ENCODE peak calls at places on chromosomes 11 and 22, in nine cellular contexts. C is neural progenitor cell, D is SK-N-SH, T is fibroblast of lung, S is H9, F is GM23338, J is PC-3, N is HCT116, K is endothelial cell of umbilical vein. I is an unnamed sample. For H3K4me1, the result is how much of the 10 kb centered on the place peaks cover.

GRCh38 chr11:789951-790350 is at the start of gene CEND1:
- DNase-seq in S (no peak), N (no peak), T (peak), K (no peak), F (peak), D (peak), C (peak), J (no peak), I (peak)

GRCh38 chr22:17554814-17555213 is 8.5 kb upstream of the SLC25A18 start:
- DNase-seq in J (no peak), F (no peak), N (no peak), S (no peak), T (no peak), K (no peak), D (no peak), C (no peak), I (no peak)

GRCh38 chr11:850777-851762 is 8.4 kb downstream of the TSPAN4 start:
- DNase-seq in N (no peak), S (peak), J (no peak), C (peak), F (peak), K (no peak), D (peak), T (no peak), I (peak)

GRCh38 chr11:60853469-60853950 is 2.2 kb downstream of the PTGDR2 start:
- DNase-seq in C (no peak), D (no peak), T (no peak), F (no peak), N (no peak), J (no peak), S (no peak), K (no peak), I (peak)

GRCh38 chr11:9320047-9320446 is 5.7 kb upstream of the TMEM41B start:
- DNase-seq in N (no peak), F (no peak), K (no peak), S (no peak), C (no peak), D (no peak), J (peak), T (peak), I (peak)

GRCh38 chr22:19193879-19194278 is 15.3 kb upstream of the SLC25A1 start:
- DNase-seq in F (no peak), K (no peak), D (no peak), N (no peak), T (no peak), S (no peak), C (no peak), J (no peak), I (no peak)

GRCh38 chr22:23068832-23069385 is 1.4 kb upstream of the GNAZ start:
- DNase-seq in D (no peak), T (no peak), N (no peak), F (no peak), K (no peak), C (no peak), S (peak), J (no peak), I (peak)

GRCh38 chr11:46392421-46393230 is 1.1 kb upstream of the CHRM4 start:
- DNase-seq in F (peak), N (no peak), C (peak), S (peak), J (peak), T (peak), D (peak), K (peak), I (peak)

GRCh38 chr22:35430897-35431322 is 31.0 kb downstream of the MCM5 start:
- DNase-seq in C (peak), N (peak), D (peak), K (peak), J (peak), T (peak), F (peak), S (peak), I (peak)

GRCh38 chr11:116517077-116517476 is 255.7 kb downstream of the BUD13 start:
- DNase-seq in J (no peak), S (peak), D (no peak), N (no peak), C (no peak), F (no peak), T (no peak), K (no peak), I (no peak)

GRCh38 chr11:2399488-2400068 is 972 bp upstream of the TSSC4 start:
- DNase-seq in T (no peak), F (peak), S (peak), C (peak), D (no peak), K (no peak), J (no peak), N (no peak), I (peak)

GRCh38 chr11:3666023-3666530 is 5.1 kb downstream of the CHRNA10 start:
- DNase-seq in N (no peak), F (no peak), C (no peak), T (no peak), K (no peak), D (no peak), S (no peak), J (no peak), I (peak)

GRCh38 chr11:47177229-47177845 is 658 bp upstream of the ARFGAP2 start:
- DNase-seq in D (peak), J (peak), C (peak), T (peak), F (peak), K (peak), S (peak), N (peak), I (peak)

GRCh38 chr11:21411597-21411996 is 742.2 kb downstream of the NELL1 start:
- DNase-seq in K (no peak), C (no peak), N (no peak), D (no peak), F (no peak), T (no peak), J (no peak), S (no peak), I (no peak)

GRCh38 chr11:97703815-97704214 is 1314.0 kb downstream of the JRKL start:
- DNase-seq in C (no peak), S (no peak), T (no peak), N (no peak), F (no peak), D (no peak), J (no peak), K (no peak), I (no peak)

GRCh38 chr22:21816787-21817496 is 50.5 kb downstream of the MAPK1 start:
- DNase-seq in K (peak), D (peak), F (no peak), T (peak), J (peak), C (no peak), S (no peak), N (no peak), I (peak)

GRCh38 chr11:70913715-70914231 is 338.6 kb downstream of the SHANK2 start:
- DNase-seq in S (no peak), C (peak), J (no peak), D (no peak), T (no peak), K (no peak), N (no peak), F (peak), I (no peak)

GRCh38 chr11:36264011-36264410 is 25.2 kb downstream of the COMMD9 start:
- DNase-seq in K (no peak), C (no peak), S (no peak), J (no peak), T (no peak), F (no peak), D (no peak), N (no peak), I (peak)

GRCh38 chr11:36254739-36255138 is 34.5 kb downstream of the COMMD9 start:
- DNase-seq in N (no peak), K (peak), C (no peak), T (peak), J (peak), S (no peak), D (no peak), F (no peak), I (no peak)

GRCh38 chr11:36257351-36257750 is 31.9 kb downstream of the COMMD9 start:
- DNase-seq in N (no peak), C (no peak), F (no peak), K (peak), S (no peak), T (no peak), J (no peak), D (no peak), I (no peak)

GRCh38 chr11:36261094-36261493 is 28.1 kb downstream of the COMMD9 start:
- DNase-seq in K (no peak), T (no peak), N (no peak), F (no peak), S (no peak), J (no peak), D (no peak), C (no peak), I (no peak)

DNA sequence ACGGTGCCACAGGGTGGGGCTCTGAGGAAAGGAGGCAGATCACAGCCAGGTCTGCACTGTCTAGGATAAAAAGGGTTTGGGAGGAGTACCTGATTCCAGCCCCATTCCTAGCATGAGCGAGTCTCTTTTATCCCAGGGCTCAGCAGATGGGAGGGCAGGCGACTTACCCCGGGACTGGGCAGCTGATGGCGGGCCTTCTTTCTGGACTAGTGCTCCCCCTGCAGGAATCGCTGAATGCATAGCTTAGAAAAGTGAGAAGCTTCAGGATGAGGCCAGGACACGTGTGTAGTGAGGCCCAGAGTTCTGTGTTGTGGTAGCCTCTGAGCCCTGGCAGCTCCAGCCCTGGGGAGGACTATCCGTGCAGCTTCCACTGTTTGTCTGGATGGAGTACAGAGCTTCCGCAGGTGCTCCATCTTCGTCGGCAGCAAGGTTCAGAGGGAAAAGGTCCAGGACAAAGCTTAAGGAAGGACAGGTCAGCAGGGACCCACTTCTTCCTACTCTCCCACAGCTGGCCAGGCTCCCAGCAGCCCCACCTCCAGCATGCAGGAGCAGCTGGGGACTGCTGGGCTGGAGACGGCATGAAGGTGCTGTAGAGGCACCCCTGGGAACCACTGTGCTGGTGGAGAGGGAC is 30.4 kb downstream of the COMMD9 start:
- DNase-seq in S (peak), D (peak), K (peak), J (peak), F (peak), N (peak), C (peak), T (peak), I (peak)
- H2AFZ ChIP-seq in S (no peak), D (no peak), K (no peak), J (no peak), F (peak), N (no peak), C (no peak), T (no peak), I (no peak)

DNA sequence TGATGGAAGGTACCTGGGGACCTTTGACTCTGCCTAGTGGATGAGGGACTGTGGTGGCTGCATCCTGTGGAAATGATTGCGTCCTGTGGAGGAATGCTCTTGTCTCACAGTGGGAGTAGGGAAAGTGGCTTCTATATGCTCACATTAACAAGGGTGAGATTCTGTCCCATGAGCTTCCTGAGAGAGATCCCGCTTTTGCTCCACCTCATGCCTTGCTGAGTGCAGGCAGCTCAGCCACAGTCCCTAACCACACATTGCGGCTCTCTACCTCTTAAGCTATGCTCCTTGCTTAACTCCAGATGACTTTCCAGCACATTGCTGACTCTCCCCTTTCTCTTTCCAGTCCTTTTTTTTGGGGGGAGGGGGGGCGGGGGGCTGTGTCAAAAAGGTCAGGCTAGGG is 45.0 kb downstream of the TEAD1 start:
- DNase-seq in N (no peak), C (peak), F (peak), S (no peak), D (no peak), T (peak), J (no peak), K (no peak), I (no peak)
- H3K4me1 ChIP-seq in N (half or more), C (half or more), F (half or more), S (under half), D (half or more), T (under half), J (under half), K (under half), I (under half)

DNA sequence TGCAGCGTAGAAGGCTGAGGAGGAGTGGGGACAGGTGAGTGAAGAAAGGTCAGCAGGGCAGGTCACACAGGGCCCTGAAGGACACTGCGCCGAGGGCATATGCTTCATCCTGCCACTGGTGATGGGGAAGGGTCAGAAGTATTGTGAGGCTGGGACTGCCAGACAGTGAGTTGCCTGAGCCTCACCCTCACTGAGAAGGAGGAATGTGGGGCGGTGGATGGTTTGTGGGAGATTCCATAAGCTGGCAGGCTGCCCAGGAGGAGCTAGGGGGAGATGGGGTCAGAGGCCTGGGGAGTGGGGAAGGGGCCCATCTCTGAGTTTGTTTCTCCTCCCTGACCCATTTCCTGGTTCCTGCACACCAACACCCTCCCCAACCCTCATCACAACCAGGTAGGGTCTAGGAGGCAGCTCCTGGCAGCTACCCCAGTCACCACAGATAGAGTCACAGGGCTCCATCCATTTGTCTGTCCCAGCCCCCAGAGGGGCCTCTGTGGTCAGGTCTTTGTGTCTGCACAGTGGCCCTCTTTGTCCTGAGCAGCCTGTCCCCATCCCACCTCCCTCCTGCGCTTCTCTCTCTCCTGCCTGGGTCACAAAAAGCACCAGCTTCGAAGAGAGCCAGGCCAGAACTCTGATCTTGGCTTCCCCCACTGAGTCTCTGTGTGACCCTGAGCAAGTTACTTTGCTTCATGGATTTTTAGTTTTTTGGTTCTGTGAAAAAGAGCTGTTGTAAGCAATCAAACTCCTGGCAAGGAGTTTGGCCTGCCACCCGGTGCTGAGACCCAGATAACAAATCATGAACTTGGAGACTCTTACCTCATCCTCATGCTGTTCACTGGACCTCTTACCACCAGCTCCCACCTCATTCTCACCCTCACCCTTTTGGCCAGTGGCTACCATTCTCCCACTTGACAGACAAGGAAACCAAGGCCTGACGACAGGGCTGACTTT is 4.6 kb upstream of the P2RY2 start:
- DNase-seq in D (no peak), J (no peak), K (no peak), F (no peak), T (no peak), S (no peak), N (no peak), C (peak), I (peak)
- H2AFZ ChIP-seq in D (no peak), J (no peak), K (no peak), F (no peak), T (no peak), S (no peak), N (no peak), C (peak), I (no peak)

GRCh38 chr11:64358907-64359711 is at the start of gene RPS6KA4:
- DNase-seq in N (no peak), J (peak), K (peak), S (no peak), D (peak), C (peak), F (peak), T (peak), I (peak)

GRCh38 chr11:64361659-64362058 is 2.7 kb downstream of the RPS6KA4 start:
- DNase-seq in T (no peak), C (no peak), F (no peak), S (no peak), N (no peak), K (no peak), D (no peak), J (no peak), I (no peak)

GRCh38 chr11:64358536-64358906 is 441 bp upstream of the RPS6KA4 start:
- DNase-seq in C (no peak), S (no peak), D (no peak), N (no peak), K (no peak), T (no peak), F (no peak), J (no peak), I (no peak)

GRCh38 chr11:64360403-64360980 is 1.5 kb downstream of the RPS6KA4 start:
- DNase-seq in J (no peak), K (no peak), T (no peak), S (no peak), F (peak), C (no peak), D (peak), N (no peak), I (no peak)

DNA sequence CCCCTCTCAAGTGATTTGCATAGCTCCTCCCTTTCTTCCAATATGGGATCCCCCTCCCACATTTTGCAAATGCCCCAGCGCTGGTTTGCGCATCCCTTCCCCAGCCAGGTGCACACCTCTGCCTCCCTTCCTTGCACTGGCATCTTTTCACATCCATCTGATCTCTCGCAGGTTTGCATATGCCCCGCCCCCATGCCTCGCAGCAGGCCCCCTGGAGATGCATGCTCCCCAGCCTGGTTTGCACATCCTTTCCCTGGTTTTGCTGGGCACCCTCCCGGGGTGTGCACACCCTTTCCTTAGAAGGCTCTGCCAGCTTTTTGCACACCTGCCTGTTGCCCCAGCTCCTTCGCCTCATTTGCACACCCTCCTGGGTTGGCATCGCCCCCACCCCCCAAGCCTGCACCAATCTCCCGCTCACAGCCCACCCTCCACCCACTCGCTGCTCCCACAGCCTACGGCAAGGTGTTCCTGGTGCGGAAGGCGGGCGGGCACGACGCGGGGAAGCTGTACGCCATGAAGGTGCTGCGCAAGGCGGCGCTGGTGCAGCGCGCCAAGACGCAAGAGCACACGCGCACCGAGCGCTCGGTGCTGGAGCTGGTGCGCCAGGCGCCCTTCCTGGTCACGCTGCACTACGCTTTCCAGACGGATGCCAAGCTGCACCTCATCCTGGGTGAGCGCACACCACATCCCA is 895 bp downstream of the RPS6KA4 start:
- DNase-seq in C (no peak), D (peak), J (peak), N (no peak), T (no peak), F (peak), S (no peak), K (no peak), I (no peak)
- H3K4me1 ChIP-seq in C (under half), D (under half), J (under half), N (half or more), T (under half), F (under half), S (under half), K (under half), I (under half)

GRCh38 chr11:34791725-34792124 is 124.5 kb downstream of the APIP start:
- DNase-seq in T (no peak), D (no peak), J (no peak), F (no peak), S (no peak), N (no peak), K (peak), C (no peak), I (no peak)
- H2AFZ ChIP-seq in T (no peak), D (no peak), J (peak), F (no peak), S (no peak), N (peak), K (peak), C (no peak), I (no peak)